ENCODE peak calls at places on chromosomes 3 and 15, in four cellular contexts. One of them, this sample, is unnamed.

GRCh38 chr15:35393403-35393802 is 152.6 kb downstream of the DPH6 start:
- DNase-seq in WTC11: no peak
- DNase-seq in K562: no peak
- DNase-seq in HepG2: no peak
- DNase-seq in this sample: no peak

GRCh38 chr15:40420071-40420713 is 14.6 kb downstream of the IVD start:
- DNase-seq in WTC11: no peak
- DNase-seq in K562: no peak
- DNase-seq in HepG2: no peak
- DNase-seq in this sample: no peak

GRCh38 chr3:9147215-9147895 is 102.1 kb downstream of the SRGAP3 start:
- DNase-seq in WTC11: no peak
- DNase-seq in K562: no peak
- DNase-seq in HepG2: no peak
- DNase-seq in this sample: no peak

GRCh38 chr15:68379759-68380290 is 52.1 kb downstream of the ITGA11 start:
- DNase-seq in WTC11: no peak
- DNase-seq in K562: no peak
- DNase-seq in HepG2: no peak
- DNase-seq in this sample: no peak

GRCh38 chr3:56683122-56683817 is at the start of gene TASOR:
- DNase-seq in WTC11: peak
- DNase-seq in K562: peak
- DNase-seq in HepG2: peak
- DNase-seq in this sample: peak

GRCh38 chr3:192851821-192852352 is 65.8 kb downstream of the MB21D2 start:
- DNase-seq in WTC11: no peak
- DNase-seq in K562: no peak
- DNase-seq in HepG2: peak
- DNase-seq in this sample: no peak

GRCh38 chr3:67674055-67674454 is 19.6 kb upstream of the SUCLG2 start:
- DNase-seq in WTC11: no peak
- DNase-seq in K562: no peak
- DNase-seq in HepG2: no peak
- DNase-seq in this sample: no peak

GRCh38 chr3:58383476-58383875 is 50.2 kb downstream of the PDHB start:
- DNase-seq in WTC11: no peak
- DNase-seq in K562: no peak
- DNase-seq in HepG2: no peak
- DNase-seq in this sample: no peak

GRCh38 chr3:10855871-10856662 is 40.0 kb downstream of the SLC6A11 start:
- DNase-seq in WTC11: peak
- DNase-seq in K562: peak
- DNase-seq in HepG2: peak
- DNase-seq in this sample: peak

GRCh38 chr15:88257311-88257901 is 867 bp upstream of the NTRK3 start:
- DNase-seq in WTC11: peak
- DNase-seq in K562: no peak
- DNase-seq in HepG2: no peak
- DNase-seq in this sample: no peak

DNA sequence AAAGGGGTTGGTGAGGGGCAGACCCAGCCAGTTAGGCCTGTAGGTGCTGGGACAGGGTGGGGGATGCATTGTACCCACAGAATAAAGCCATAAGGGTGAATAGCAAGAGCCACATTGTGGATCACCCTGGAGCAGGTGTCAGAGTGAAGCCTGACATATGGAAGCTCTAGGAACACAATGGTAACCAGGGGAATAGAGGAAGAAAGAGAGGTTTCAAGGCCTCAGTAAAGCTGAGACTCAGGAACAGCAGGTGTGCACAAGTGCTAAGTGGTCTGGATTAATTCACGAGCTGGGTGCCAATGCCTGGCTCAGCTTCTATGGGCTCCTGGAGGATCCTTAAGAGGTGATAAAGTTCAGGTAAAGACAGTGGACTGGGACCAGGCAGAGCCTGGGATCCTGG is 323.7 kb upstream of the CTNNB1 start:
- DNase-seq in WTC11: no peak
- DNase-seq in K562: no peak
- DNase-seq in HepG2: no peak
- DNase-seq in this sample: no peak
- TF ChIP-seq ELF4 in WTC11: no peak
- TF ChIP-seq ELF4 in K562: no peak
- TF ChIP-seq ELF4 in HepG2: no peak
- TF ChIP-seq ELF4 in this sample: no peak

DNA sequence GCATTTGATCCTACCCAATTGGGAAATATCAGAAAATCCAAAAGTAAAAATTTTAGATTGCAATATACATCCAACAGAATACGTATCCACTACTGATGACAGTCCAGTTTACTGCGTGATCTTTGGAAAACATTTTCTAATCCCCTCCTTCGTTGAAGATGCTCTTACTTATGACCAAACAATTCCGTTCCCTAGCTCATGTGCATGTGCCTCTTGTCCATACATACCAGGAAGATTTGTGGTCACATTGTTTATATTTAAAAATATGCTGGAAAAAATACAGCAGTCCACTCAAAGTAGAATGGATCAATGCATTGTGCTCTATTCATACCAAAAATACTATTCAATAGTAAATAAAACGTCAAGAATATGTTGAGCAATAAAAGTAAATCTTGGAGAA is 135.3 kb downstream of the CHL1 start:
- DNase-seq in WTC11: no peak
- DNase-seq in K562: no peak
- DNase-seq in HepG2: no peak
- DNase-seq in this sample: no peak
- TF ChIP-seq ELF4 in WTC11: no peak
- TF ChIP-seq ELF4 in K562: no peak
- TF ChIP-seq ELF4 in HepG2: no peak
- TF ChIP-seq ELF4 in this sample: no peak

GRCh38 chr3:39334205-39334604 is 4.7 kb downstream of the CCR8 start:
- DNase-seq in WTC11: no peak
- DNase-seq in K562: no peak
- DNase-seq in HepG2: no peak
- DNase-seq in this sample: no peak
- TF ChIP-seq ELF4 in WTC11: no peak
- TF ChIP-seq ELF4 in K562: no peak
- TF ChIP-seq ELF4 in HepG2: no peak
- TF ChIP-seq ELF4 in this sample: no peak

GRCh38 chr15:82674873-82675272 is 27.7 kb upstream of the CPEB1 start:
- DNase-seq in WTC11: no peak
- DNase-seq in K562: no peak
- DNase-seq in HepG2: no peak
- DNase-seq in this sample: no peak
- TF ChIP-seq ELF4 in WTC11: no peak
- TF ChIP-seq ELF4 in K562: no peak
- TF ChIP-seq ELF4 in HepG2: no peak
- TF ChIP-seq ELF4 in this sample: no peak

DNA sequence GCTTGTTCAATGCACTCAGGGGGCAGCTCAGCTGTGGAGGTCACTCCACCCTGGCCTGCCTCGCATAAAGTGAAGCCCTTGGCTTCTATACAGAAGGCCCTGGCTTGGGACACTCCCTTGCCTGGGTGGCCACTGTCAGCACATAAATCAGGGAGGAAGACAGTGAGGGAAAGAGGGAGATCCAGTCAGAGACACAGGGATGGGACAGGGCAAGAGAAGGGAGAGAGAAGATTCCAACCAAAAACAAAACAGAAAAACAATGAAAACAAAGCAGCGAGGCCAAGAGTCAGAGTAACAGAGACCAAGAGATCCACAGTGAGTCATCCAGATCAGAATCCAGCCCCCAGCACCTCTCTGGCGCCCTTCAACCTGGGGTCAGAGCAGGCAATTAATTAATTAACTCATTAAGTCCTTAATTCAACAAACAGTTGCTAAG is 11.7 kb downstream of the INSYN1 start:
- DNase-seq in WTC11: no peak
- DNase-seq in K562: no peak
- DNase-seq in HepG2: no peak
- DNase-seq in this sample: no peak
- TF ChIP-seq ELF4 in WTC11: no peak
- TF ChIP-seq ELF4 in K562: no peak
- TF ChIP-seq ELF4 in HepG2: no peak
- TF ChIP-seq ELF4 in this sample: no peak

DNA sequence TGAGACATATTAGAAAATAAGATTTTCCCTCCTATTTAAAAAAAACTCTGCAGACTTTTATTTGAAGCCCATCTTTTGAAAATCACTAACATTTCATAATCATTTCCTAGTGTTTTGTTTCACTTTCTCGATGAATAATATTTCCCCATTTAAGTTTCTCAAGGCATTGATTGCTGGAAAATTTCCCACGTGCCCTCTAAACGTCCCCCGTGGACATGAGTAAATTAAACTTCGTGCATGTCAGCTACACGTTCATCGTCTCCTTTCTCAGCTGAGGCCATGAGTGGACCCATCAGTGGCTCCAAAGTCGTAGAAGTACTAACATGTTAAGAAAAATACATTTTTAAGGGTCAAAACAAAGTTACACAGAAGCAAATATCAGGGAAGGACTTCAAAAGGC is 2.0 kb upstream of the TM2D3 start:
- DNase-seq in WTC11: no peak
- DNase-seq in K562: no peak
- DNase-seq in HepG2: no peak
- DNase-seq in this sample: no peak
- TF ChIP-seq ELF4 in WTC11: no peak
- TF ChIP-seq ELF4 in K562: no peak
- TF ChIP-seq ELF4 in HepG2: no peak
- TF ChIP-seq ELF4 in this sample: no peak

GRCh38 chr15:67101981-67102929 is 36.9 kb downstream of the SMAD3 start:
- DNase-seq in WTC11: no peak
- DNase-seq in K562: no peak
- DNase-seq in HepG2: no peak
- DNase-seq in this sample: no peak
- TF ChIP-seq ELF4 in WTC11: no peak
- TF ChIP-seq ELF4 in K562: no peak
- TF ChIP-seq ELF4 in HepG2: no peak
- TF ChIP-seq ELF4 in this sample: no peak

GRCh38 chr3:127016043-127016343 is 33.1 kb downstream of the PLXNA1 start:
- DNase-seq in WTC11: no peak
- DNase-seq in K562: no peak
- DNase-seq in HepG2: no peak
- DNase-seq in this sample: no peak
- TF ChIP-seq ELF4 in WTC11: no peak
- TF ChIP-seq ELF4 in K562: no peak
- TF ChIP-seq ELF4 in HepG2: no peak
- TF ChIP-seq ELF4 in this sample: no peak

This sample was measured in HEK293T.